ENCODE peak calls at places on chromosomes 5 and 9, in five cellular contexts. H, D, A, G and R are unnamed samples. For H3K27me3 and H3K36me3, the result is how much of the 10 kb centered on the place peaks cover.

GRCh38 chr5:92674322-92674721 is 906.7 kb downstream of the NR2F1-AS1 start:
- DNase-seq in H (peak), A (no peak), D (no peak), G (no peak), R (no peak)

GRCh38 chr9:93302586-93303257 is 118.8 kb downstream of the WNK2 start:
- DNase-seq in A (no peak), G (peak), D (peak), H (peak), R (peak)

GRCh38 chr9:99326112-99326916 is 104.2 kb downstream of the SEC61B start:
- DNase-seq in G (no peak), A (no peak), H (peak), D (peak), R (no peak)

GRCh38 chr5:40474250-40474649 is 205.5 kb upstream of the PTGER4 start:
- DNase-seq in A (peak), D (no peak), H (peak), G (no peak), R (no peak)

GRCh38 chr5:30894811-30895210 is 298.7 kb upstream of the CDH6 start:
- DNase-seq in D (peak), A (no peak), H (no peak), G (no peak), R (no peak)

GRCh38 chr5:73820321-73820720 is 194.3 kb downstream of the ARHGEF28 start:
- DNase-seq in G (peak), D (no peak), A (no peak), H (no peak), R (peak)

GRCh38 chr5:96115467-96115812 is 153.8 kb upstream of the ELL2 start:
- DNase-seq in H (no peak), G (peak), D (no peak), A (no peak), R (peak)

GRCh38 chr9:37859043-37859442 is 44.9 kb downstream of the SLC25A51 start:
- DNase-seq in H (no peak), D (no peak), A (no peak), G (no peak), R (no peak)

GRCh38 chr9:99966720-99967119 is 60.3 kb downstream of the STX17 start:
- DNase-seq in A (peak), H (peak), G (no peak), D (peak), R (peak)

GRCh38 chr5:29085142-29085541 is 2046.8 kb upstream of the CDH9 start:
- DNase-seq in A (no peak), D (no peak), G (no peak), H (no peak), R (no peak)

GRCh38 chr5:50958852-50959457 is 292.5 kb downstream of the PARP8 start:
- DNase-seq in H (peak), A (no peak), G (peak), D (peak), R (peak)

GRCh38 chr5:159104058-159104651 is 4.4 kb upstream of the EBF1 start:
- DNase-seq in A (no peak), H (peak), D (no peak), G (no peak), R (no peak)

GRCh38 chr5:15501057-15501791 is 1.2 kb downstream of the FBXL7 start:
- DNase-seq in A (no peak), G (no peak), D (peak), H (peak), R (no peak)

GRCh38 chr5:163385824-163386223 is 51.6 kb upstream of the CCNG1 start:
- DNase-seq in D (no peak), G (no peak), A (no peak), H (no peak), R (no peak)
- H3K27ac ChIP-seq in D (no peak), G (no peak), A (no peak), H (no peak), R (no peak)

GRCh38 chr5:139799359-139799758 is 3.8 kb downstream of the PSD2 start:
- DNase-seq in A (no peak), D (peak), G (no peak), H (no peak), R (no peak)
- H3K27me3 ChIP-seq in A (under half), D (half or more), G (under half), H (half or more), R (under half)

DNA sequence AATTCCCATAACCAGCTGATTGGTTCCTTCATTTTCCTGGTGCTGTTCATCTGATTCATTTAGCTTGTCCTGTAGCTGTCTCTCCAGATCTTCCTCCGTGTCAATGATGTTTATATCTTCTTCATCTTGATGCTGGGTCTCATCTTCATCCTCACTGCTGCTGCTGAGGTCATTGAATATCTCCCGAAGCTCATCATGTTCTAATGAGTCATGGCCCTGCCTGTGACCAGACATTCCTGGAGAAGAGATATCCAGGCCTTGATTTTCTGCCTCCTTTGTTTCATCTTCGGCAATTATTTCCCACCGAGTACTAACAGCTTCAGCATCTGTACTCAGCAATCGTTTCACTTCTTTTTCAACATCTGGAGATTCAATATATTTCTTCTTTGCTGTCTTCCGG is 1.4 kb downstream of the TAF7 start:
- DNase-seq in H (no peak), G (no peak), A (no peak), D (no peak), R (no peak)
- H3K36me3 ChIP-seq in H (under half), G (under half), A (under half), D (under half), R (under half)

GRCh38 chr9:34514401-34514800 is 8.4 kb downstream of the ENHO start:
- DNase-seq in D (no peak), H (no peak), A (no peak), G (no peak), R (no peak)
- H3K27ac ChIP-seq in D (no peak), H (no peak), A (no peak), G (no peak), R (no peak)

DNA sequence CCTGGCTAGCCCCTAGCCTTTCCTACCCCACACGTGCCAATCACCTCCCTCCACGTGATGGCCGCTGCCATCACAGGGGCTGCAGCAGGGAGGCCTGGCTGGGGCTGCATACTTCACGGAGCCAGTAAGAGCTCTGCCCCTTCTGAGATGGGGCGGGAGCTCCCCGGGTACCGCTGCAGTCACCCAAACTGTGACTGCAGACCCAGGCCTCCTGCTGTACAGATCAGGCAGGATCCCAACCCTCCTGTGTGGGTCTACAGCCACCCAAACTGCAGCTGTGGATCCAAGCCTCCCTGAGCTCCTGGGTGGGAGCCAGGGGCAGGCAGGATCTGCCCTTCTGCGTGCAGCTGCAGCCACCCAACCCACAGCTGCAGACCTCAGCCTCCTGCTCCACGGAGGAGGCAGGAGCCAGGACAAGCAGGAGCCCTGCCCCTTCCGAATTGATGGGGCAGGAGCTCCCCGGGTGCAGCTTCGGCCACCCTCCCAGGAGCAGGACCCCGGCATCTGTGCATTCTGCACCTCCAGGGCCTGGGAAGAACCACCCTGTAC is 3.2 kb upstream of the BTNL9 start:
- DNase-seq in A (no peak), D (no peak), H (no peak), G (no peak), R (no peak)
- H3K27me3 ChIP-seq in A (under half), D (under half), H (under half), G (under half), R (under half)

DNA sequence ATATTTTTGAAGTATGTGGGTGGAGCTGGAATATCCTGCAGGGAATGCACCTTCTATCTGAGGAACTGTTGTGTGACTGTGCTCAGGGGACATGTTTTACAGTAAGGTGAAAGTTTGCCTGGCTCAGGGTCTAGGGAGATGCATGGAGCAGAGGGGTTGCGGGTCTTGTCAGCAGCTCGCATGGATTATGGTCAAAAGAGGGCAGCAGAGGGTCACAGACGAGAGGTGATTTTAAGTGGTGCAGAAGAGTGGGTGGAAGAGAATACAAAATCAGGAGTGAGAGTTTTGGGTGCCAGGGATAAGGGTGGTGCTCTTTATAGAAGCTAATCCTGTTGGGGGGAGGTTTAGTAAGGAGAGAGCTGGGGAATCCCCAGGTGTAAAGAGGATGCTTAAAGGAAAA is 53.5 kb upstream of the GRIN3A start:
- DNase-seq in D (peak), G (peak), A (peak), H (peak), R (peak)
- H3K36me3 ChIP-seq in D (under half), G (under half), A (under half), H (under half), R (under half)

GRCh38 chr9:35027361-35027760 is 37.8 kb downstream of the DNAJB5 start:
- DNase-seq in G (no peak), D (no peak), H (no peak), A (no peak), R (no peak)
- H3K27ac ChIP-seq in G (no peak), D (no peak), H (no peak), A (peak), R (no peak)

GRCh38 chr9:137136261-137136925 is 2.6 kb upstream of the GRIN1 start:
- DNase-seq in G (peak), D (no peak), H (no peak), A (no peak), R (no peak)

GRCh38 chr9:137130176-137130755 is 8.7 kb upstream of the GRIN1 start:
- DNase-seq in G (no peak), A (no peak), D (no peak), H (peak), R (no peak)

GRCh38 chr9:137136926-137137607 is 1.9 kb upstream of the GRIN1 start:
- DNase-seq in H (no peak), A (no peak), G (no peak), D (no peak), R (no peak)

GRCh38 chr9:137138058-137138697 is 776 bp upstream of the GRIN1 start:
- DNase-seq in G (no peak), H (peak), D (no peak), A (no peak), R (no peak)

GRCh38 chr9:137134191-137134590 is 4.8 kb upstream of the GRIN1 start:
- DNase-seq in G (no peak), H (no peak), A (no peak), D (no peak), R (no peak)
- H3K27me3 ChIP-seq in G (under half), H (half or more), A (under half), D (under half), R (under half)